ENCODE peak calls at places on chromosomes 16 and 17, in nine cellular contexts. B is Peyer's patch, N is colonic mucosa, Y is WTC11, S is AG08395, R is mesendoderm, Z is HS-27A, G is cardiac muscle cell, M is substantia nigra. U is an unnamed sample.

GRCh38 chr16:3027488-3027795 is 3.6 kb downstream of the THOC6 start:
- DNase-seq in B (no peak), M (no peak), Y (no peak), G (no peak), Z (no peak), S (no peak), R (no peak), N (no peak), U (no peak)

GRCh38 chr17:29722411-29723198 is 99.9 kb upstream of the CORO6 start:
- DNase-seq in Z (no peak), R (no peak), B (peak; percentile 83), S (peak; percentile 68), N (peak; percentile 46), M (no peak), G (peak; percentile 98), Y (no peak), U (no peak)

GRCh38 chr16:46885960-46886763 is 2.0 kb downstream of the GPT2 start:
- DNase-seq in S (no peak), R (peak; percentile 92), M (peak; percentile 20), B (no peak), Y (no peak), Z (no peak), G (peak; percentile 86), N (no peak), U (no peak)

GRCh38 chr17:12047977-12048376 is 27.3 kb downstream of the MAP2K4 start:
- DNase-seq in N (no peak), Y (no peak), R (no peak), M (no peak), G (peak; percentile 20), B (no peak), Z (no peak), S (no peak), U (no peak)

GRCh38 chr16:9112166-9112843 is 20.9 kb downstream of the HAPSTR1 start:
- DNase-seq in G (no peak), N (no peak), R (no peak), S (no peak), B (no peak), Z (no peak), Y (no peak), M (no peak), U (no peak)

GRCh38 chr16:50547340-50547865 is 793 bp upstream of the NKD1 start:
- DNase-seq in S (no peak), Z (no peak), M (no peak), R (peak; percentile 89), B (peak; percentile 78), N (peak; percentile 57), G (peak; percentile 10), Y (peak; percentile 62), U (no peak)

GRCh38 chr16:84175351-84176081 is 11.3 kb downstream of the TAF1C start:
- DNase-seq in S (peak; percentile 85), G (no peak), N (peak; percentile 74), Z (peak; percentile 26), Y (peak; percentile 62), B (peak; percentile 41), M (no peak), R (peak; percentile 77), U (no peak)

GRCh38 chr17:43553501-43554018 is 7.4 kb upstream of the ETV4 start:
- DNase-seq in S (no peak), Z (no peak), N (no peak), M (no peak), Y (no peak), G (no peak), B (no peak), R (no peak), U (no peak)

GRCh38 chr16:68370921-68371651 is 60.3 kb downstream of the PRMT7 start:
- DNase-seq in S (no peak), G (no peak), Y (no peak), Z (no peak), M (no peak), B (peak; percentile 67), R (no peak), N (no peak), U (no peak)

GRCh38 chr16:86033016-86033474 is 134.1 kb downstream of the IRF8 start:
- DNase-seq in M (peak; percentile 45), Z (no peak), S (no peak), N (no peak), G (peak; percentile 6), B (no peak), Y (no peak), R (peak; percentile 60), U (peak; percentile 31)

GRCh38 chr16:54062361-54063346 is 223.9 kb downstream of the IRX3 start:
- DNase-seq in S (no peak), M (no peak), R (peak; percentile 79), Z (no peak), N (no peak), G (no peak), B (no peak), Y (no peak), U (no peak)

GRCh38 chr16:64478258-64478906 is 643.5 kb downstream of the CDH11 start:
- DNase-seq in N (no peak), Y (no peak), G (peak; percentile 71), R (no peak), M (no peak), Z (peak; percentile 40), B (no peak), S (peak; percentile 74), U (no peak)

GRCh38 chr16:57485091-57485915 is 990 bp downstream of the DOK4 start:
- DNase-seq in N (peak; percentile 81), S (no peak), Y (no peak), G (no peak), Z (no peak), M (no peak), B (no peak), R (no peak), U (no peak)

GRCh38 chr17:61219460-61219859 is 180.2 kb upstream of the TBX2 start:
- DNase-seq in G (peak; percentile 71), S (peak; percentile 35), B (no peak), Z (no peak), M (no peak), R (no peak), Y (no peak), N (no peak), U (no peak)

GRCh38 chr16:66254751-66255150 is 111.7 kb upstream of the CDH5 start:
- DNase-seq in M (no peak), G (peak; percentile 49), S (no peak), Y (no peak), R (no peak), B (no peak), Z (no peak), N (no peak), U (no peak)

GRCh38 chr17:79204261-79204660 is 129.6 kb downstream of the ENGASE start:
- DNase-seq in B (no peak), Y (no peak), S (no peak), Z (no peak), N (no peak), R (no peak), G (no peak), M (no peak), U (no peak)